ENCODE peak calls at places on chromosome 9, in four cellular contexts. X, F, N and W are unnamed samples.

GRCh38 chr9:76438841-76439588 is 20.0 kb upstream of the GCNT1 start:
- DNase-seq in N (no peak), F (peak), X (no peak), W (no peak)

GRCh38 chr9:83707518-83707767 is 315 bp downstream of the UBQLN1 start:
- DNase-seq in X (no peak), N (no peak), F (no peak), W (no peak)

GRCh38 chr9:128152133-128152780 is 3.0 kb downstream of the LCN2 start:
- DNase-seq in N (no peak), X (no peak), F (no peak), W (no peak)

GRCh38 chr9:70641031-70641430 is 226.6 kb upstream of the KLF9 start:
- DNase-seq in X (no peak), F (no peak), N (no peak), W (no peak)

GRCh38 chr9:122076117-122076516 is 17.0 kb downstream of the TTLL11 start:
- DNase-seq in X (no peak), N (no peak), F (no peak), W (no peak)

GRCh38 chr9:76216161-76216649 is 178.0 kb downstream of the RFK start:
- DNase-seq in N (no peak), F (no peak), X (no peak), W (no peak)

GRCh38 chr9:91285729-91286353 is 75.9 kb downstream of the AUH start:
- DNase-seq in F (no peak), X (no peak), N (no peak), W (no peak)

GRCh38 chr9:80556631-80557030 is 984.9 kb downstream of the TLE4 start:
- DNase-seq in X (no peak), F (no peak), N (no peak), W (no peak)

GRCh38 chr9:113525831-113526230 is 62.3 kb downstream of the RGS3 start:
- DNase-seq in X (no peak), F (no peak), N (no peak), W (no peak)

GRCh38 chr9:112137066-112137465 is 38.0 kb downstream of the SUSD1 start:
- DNase-seq in F (no peak), N (no peak), X (no peak), W (no peak)
- TF ChIP-seq NR2C2 in F (no peak), N (no peak), X (no peak), W (no peak)

GRCh38 chr9:109072810-109073435 is 46.8 kb downstream of the TMEM245 start:
- DNase-seq in F (no peak), N (peak), X (no peak), W (no peak)
- TF ChIP-seq CBFB in F (no peak), N (no peak), X (no peak), W (no peak)

GRCh38 chr9:101968392-101968791 is 229.9 kb upstream of the GRIN3A start:
- DNase-seq in X (no peak), F (no peak), N (no peak), W (no peak)

DNA sequence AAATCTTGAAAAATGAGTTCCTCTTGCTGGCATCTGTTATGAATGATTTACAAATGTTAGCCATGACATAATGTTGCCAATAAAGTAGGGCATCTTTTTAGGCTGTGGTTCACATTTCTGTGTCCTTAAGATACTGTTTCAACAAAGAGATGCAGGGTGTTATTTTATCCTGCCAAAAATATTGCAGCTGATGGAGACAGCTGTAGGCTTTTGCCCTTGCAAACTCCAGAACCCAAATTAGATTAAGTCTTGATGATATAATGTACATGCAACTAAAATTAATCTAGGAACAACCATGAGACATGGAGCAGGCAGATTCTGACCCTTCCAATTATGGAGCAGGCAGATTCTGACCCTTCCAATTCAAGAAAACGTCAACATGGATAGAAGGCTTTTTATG is 228.3 kb upstream of the GRIN3A start:
- DNase-seq in F (no peak), X (no peak), N (no peak), W (no peak)
- TF ChIP-seq NR2C2 in F (no peak), X (no peak), N (no peak), W (no peak)

DNA sequence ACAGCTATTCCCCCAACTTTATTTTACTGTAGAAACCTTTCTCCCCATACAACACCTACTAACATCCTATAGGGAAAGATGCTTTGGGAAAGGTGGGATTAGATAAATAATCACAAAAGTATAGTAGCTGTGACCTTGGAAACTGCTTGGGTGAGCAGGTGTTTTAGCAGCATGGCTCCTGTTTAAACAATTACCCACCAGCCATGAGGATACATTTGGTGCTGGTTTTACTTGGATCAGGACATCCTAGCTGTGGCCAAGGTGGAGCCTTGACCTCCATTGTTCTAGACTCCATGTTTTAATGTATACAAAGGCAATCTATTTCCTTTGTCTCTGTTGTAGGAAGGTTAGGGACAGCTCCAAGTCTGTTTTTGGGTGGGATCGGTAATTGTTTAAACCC is 56.8 kb upstream of the ALDH1B1 start:
- DNase-seq in N (no peak), X (no peak), F (no peak), W (no peak)
- TF ChIP-seq CBFB in N (no peak), X (no peak), F (no peak), W (no peak)

GRCh38 chr9:297104-297794 is 82.6 kb downstream of the DOCK8 start:
- DNase-seq in F (peak), N (no peak), X (no peak), W (no peak)
- TF ChIP-seq NR2C2 in F (no peak), N (no peak), X (no peak), W (no peak)

GRCh38 chr9:8963882-8964281 is 1164.3 kb upstream of the DMAC1 start:
- DNase-seq in X (no peak), F (no peak), N (no peak), W (no peak)
- TF ChIP-seq CBFB in X (no peak), F (no peak), N (no peak), W (no peak)

DNA sequence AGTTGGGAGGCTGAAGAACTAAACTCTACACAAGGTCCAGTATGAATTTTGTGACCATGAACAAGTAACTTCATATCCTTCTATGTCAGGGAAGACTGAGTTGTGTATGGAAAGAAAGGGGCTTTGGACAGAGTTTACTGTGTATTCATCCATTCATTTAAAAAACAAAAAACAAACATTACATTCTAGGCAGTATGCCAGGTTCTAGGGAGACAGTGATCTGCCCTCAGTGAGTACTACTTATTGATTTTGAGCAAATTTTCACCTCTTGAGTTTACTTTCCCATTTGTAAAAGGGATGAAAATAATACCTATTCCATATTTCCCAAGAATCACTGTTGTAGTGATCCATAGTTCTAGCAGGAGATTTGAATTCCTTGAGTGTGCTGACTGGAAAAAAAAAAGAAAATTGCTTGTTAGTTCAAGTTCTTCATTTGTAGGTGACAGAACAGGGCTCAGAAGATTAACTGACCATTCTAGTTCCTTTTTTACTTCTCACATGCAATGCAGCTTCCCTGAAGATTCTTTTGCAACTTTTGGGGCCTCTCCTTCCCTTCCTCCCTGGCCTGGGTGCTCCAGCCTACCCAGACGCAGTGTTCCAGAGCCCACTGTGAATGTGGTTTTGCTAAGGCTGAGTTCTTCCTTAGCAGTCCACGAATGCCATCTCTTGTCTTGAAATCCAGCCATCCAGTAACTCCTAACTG is 2.6 kb upstream of the GAPVD1 start:
- DNase-seq in X (no peak), F (no peak), N (peak), W (no peak)
- TF ChIP-seq NR2C2 in X (no peak), F (no peak), N (no peak), W (no peak)